ENCODE peak calls at places on chromosomes 5 and 9, in eight cellular contexts. B, U, L, H, A, J, E and C are unnamed samples.

GRCh38 chr5:40871177-40871576 is 30.0 kb downstream of the CARD6 start:
- DNase-seq in A (no peak), E (no peak), U (no peak), H (no peak), J (no peak), L (peak), B (peak), C (no peak)

GRCh38 chr5:92800360-92800759 is 780.7 kb downstream of the NR2F1-AS1 start:
- DNase-seq in L (peak), H (no peak), J (no peak), A (no peak), E (no peak), U (no peak), B (no peak), C (no peak)

GRCh38 chr9:26605367-26605766 is 287.2 kb downstream of the CAAP1 start:
- DNase-seq in U (no peak), A (no peak), E (no peak), H (no peak), J (no peak), L (no peak), B (no peak), C (no peak)

GRCh38 chr5:174750720-174751119 is 26.3 kb downstream of the MSX2 start:
- DNase-seq in A (no peak), U (no peak), B (no peak), L (peak), H (no peak), J (no peak), E (no peak), C (no peak)

GRCh38 chr5:178642351-178642909 is 15.6 kb upstream of the CLK4 start:
- DNase-seq in A (no peak), J (no peak), L (peak), U (no peak), H (no peak), B (peak), E (no peak), C (no peak)

GRCh38 chr9:36575411-36575882 is 2.8 kb downstream of the MELK start:
- DNase-seq in B (no peak), H (no peak), A (no peak), U (no peak), L (peak), E (no peak), J (no peak), C (no peak)

GRCh38 chr9:38068866-38069628 is at the start of gene SHB:
- DNase-seq in A (peak), L (peak), U (peak), J (peak), E (peak), H (peak), B (peak), C (peak)

GRCh38 chr9:28073278-28073677 is 500.0 kb upstream of the C9orf72 start:
- DNase-seq in J (no peak), E (peak), H (peak), U (peak), A (no peak), B (peak), L (peak), C (no peak)

GRCh38 chr9:3875371-3876132 is 349.8 kb upstream of the RFX3 start:
- DNase-seq in L (peak), H (no peak), A (no peak), U (no peak), E (no peak), B (peak), J (no peak), C (no peak)

GRCh38 chr9:133569891-133570651 is 35.6 kb downstream of the ADAMTSL2 start:
- DNase-seq in J (no peak), U (no peak), B (no peak), H (peak), L (no peak), A (no peak), E (no peak), C (no peak)

GRCh38 chr5:92309336-92309991 is 926.3 kb upstream of the ARRDC3 start:
- DNase-seq in L (peak), J (no peak), B (no peak), U (peak), A (no peak), H (no peak), E (no peak), C (peak)

GRCh38 chr9:34651286-34651685 is 699 bp upstream of the IL11RA start:
- DNase-seq in J (peak), B (no peak), U (no peak), A (peak), L (peak), E (peak), H (no peak), C (no peak)

GRCh38 chr9:22392523-22392922 is 54.1 kb upstream of the DMRTA1 start:
- DNase-seq in H (no peak), J (no peak), U (no peak), A (no peak), E (no peak), L (no peak), B (no peak), C (no peak)

GRCh38 chr9:111833941-111834340 is 39.2 kb upstream of the SHOC1 start:
- DNase-seq in J (no peak), E (no peak), U (no peak), H (no peak), B (no peak), L (peak), A (no peak), C (no peak)

GRCh38 chr9:112032009-112032408 is 135.4 kb downstream of the UGCG start:
- DNase-seq in H (no peak), L (no peak), E (no peak), J (no peak), A (no peak), U (no peak), B (no peak), C (no peak)

GRCh38 chr9:5205071-5205470 is 19.6 kb upstream of the INSL6 start:
- DNase-seq in B (no peak), H (no peak), A (no peak), U (no peak), E (no peak), L (no peak), J (no peak), C (no peak)

GRCh38 chr5:125894383-125894782 is 528.8 kb upstream of the GRAMD2B start:
- DNase-seq in U (no peak), B (no peak), H (no peak), A (no peak), J (no peak), L (peak), E (no peak), C (no peak)

GRCh38 chr9:36091028-36091953 is 45.2 kb upstream of the GLIPR2 start:
- DNase-seq in H (no peak), E (peak), A (peak), L (peak), J (peak), B (no peak), U (no peak), C (no peak)

GRCh38 chr5:58836351-58836750 is 253.5 kb downstream of the RAB3C start:
- DNase-seq in H (no peak), U (no peak), B (no peak), E (no peak), J (no peak), L (no peak), A (no peak), C (no peak)

DNA sequence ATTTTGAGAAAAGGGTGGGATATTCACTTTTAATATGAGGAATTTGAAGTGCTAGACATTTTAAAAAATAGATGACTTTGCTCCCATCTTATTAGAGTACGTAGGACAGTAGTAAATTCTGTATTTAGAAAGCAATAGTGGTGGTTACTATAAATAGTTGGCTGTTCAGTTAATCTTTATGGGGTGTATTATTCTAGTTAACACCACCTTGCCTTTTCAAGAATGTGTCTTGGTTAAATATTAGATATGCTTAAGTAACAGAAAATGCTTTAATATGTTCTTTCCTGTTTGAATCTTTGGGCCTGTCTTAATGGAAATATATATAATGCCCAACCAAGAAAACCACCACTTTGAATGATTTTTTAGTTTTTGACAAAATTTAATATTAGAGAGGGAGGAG is 608.7 kb upstream of the FAM174A start:
- DNase-seq in A (no peak), L (no peak), E (no peak), U (no peak), H (no peak), B (no peak), J (no peak), C (no peak)
- TF ChIP-seq CTCF in A (no peak), L (no peak), E (no peak), U (no peak), H (no peak), B (no peak), J (no peak), C (no peak)

GRCh38 chr9:101235105-101235866 is 149.5 kb downstream of the BAAT start:
- DNase-seq in J (no peak), U (peak), B (no peak), E (no peak), A (no peak), H (no peak), L (peak), C (peak)
- TF ChIP-seq CTCF in J (peak), U (peak), B (no peak), E (no peak), A (no peak), H (peak), L (peak), C (peak)

GRCh38 chr9:17082343-17082742 is 52.5 kb upstream of the CNTLN start:
- DNase-seq in B (no peak), J (no peak), H (peak), A (peak), L (peak), U (no peak), E (no peak), C (no peak)
- TF ChIP-seq CTCF in B (no peak), J (no peak), H (no peak), A (no peak), L (peak), U (no peak), E (no peak), C (no peak)

GRCh38 chr9:121703014-121703734 is 51.7 kb downstream of the DAB2IP start:
- DNase-seq in H (no peak), B (no peak), J (no peak), A (no peak), E (no peak), U (no peak), L (no peak), C (no peak)
- TF ChIP-seq CTCF in H (no peak), B (no peak), J (no peak), A (no peak), E (no peak), U (no peak), L (peak), C (no peak)

GRCh38 chr5:79694652-79695051 is 5.0 kb downstream of the CMYA5 start:
- DNase-seq in U (no peak), B (no peak), E (no peak), J (no peak), H (no peak), L (peak), A (no peak), C (no peak)

GRCh38 chr5:79695501-79695900 is 5.9 kb downstream of the CMYA5 start:
- DNase-seq in J (no peak), L (no peak), H (no peak), B (no peak), A (no peak), E (no peak), U (no peak), C (no peak)

GRCh38 chr5:79699766-79700400 is 10.2 kb downstream of the CMYA5 start:
- DNase-seq in J (no peak), E (no peak), U (peak), A (no peak), L (no peak), H (no peak), B (peak), C (peak)

GRCh38 chr5:79694183-79694582 is 4.5 kb downstream of the CMYA5 start:
- DNase-seq in A (no peak), E (no peak), U (no peak), H (no peak), J (no peak), L (no peak), B (no peak), C (no peak)

GRCh38 chr5:79697222-79698164 is 7.9 kb downstream of the CMYA5 start:
- DNase-seq in U (peak), E (no peak), J (no peak), L (peak), H (no peak), B (no peak), A (peak), C (peak)
- TF ChIP-seq CTCF in U (no peak), E (no peak), J (no peak), L (no peak), H (no peak), B (no peak), A (no peak), C (no peak)

DNA sequence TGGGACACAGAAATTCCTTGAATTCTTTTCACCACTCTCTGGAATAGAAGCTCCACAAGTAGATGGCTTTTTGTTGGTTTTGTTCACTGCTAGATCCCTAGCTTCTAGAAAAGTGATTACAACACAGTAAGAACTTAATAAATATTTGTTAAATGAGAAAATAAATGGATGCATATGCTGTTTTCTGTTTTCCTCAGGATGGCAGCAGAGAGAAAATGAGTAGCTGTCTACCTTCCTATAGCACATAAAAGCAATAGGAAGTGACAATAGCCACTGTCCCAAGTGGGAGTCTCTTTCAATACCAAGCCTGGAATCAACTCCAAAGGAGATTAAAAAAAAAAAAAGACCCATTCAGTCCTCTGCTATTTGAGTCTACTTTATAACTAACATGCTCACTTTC is 100.6 kb upstream of the NREP start:
- DNase-seq in E (no peak), A (no peak), J (no peak), H (no peak), L (peak), U (no peak), B (no peak), C (no peak)
- TF ChIP-seq CTCF in E (no peak), A (no peak), J (no peak), H (no peak), L (peak), U (no peak), B (no peak), C (no peak)

DNA sequence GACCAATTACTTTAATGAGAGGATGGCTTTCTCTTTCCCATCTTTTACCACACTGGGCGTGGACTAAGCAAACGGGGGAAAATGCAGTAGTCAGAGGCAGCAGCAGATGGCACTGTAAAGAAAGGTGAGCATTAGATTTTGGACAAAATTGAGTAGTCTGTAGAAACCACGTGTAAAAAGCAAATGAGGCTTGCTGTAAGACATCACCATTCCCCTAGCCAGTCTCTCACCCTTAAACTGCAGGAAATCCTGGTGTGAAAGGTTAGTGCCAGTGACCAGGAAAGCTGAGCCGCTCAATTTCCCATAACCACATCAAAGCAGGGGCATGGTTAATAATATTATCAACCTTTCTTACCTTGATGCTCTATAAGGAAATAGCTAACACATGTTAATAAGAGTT is 31.8 kb downstream of the SPATA31C2 start:
- DNase-seq in B (peak), H (peak), J (peak), U (no peak), E (peak), A (peak), L (peak), C (no peak)
- TF ChIP-seq CTCF in B (no peak), H (no peak), J (peak), U (peak), E (peak), A (no peak), L (peak), C (no peak)

DNA sequence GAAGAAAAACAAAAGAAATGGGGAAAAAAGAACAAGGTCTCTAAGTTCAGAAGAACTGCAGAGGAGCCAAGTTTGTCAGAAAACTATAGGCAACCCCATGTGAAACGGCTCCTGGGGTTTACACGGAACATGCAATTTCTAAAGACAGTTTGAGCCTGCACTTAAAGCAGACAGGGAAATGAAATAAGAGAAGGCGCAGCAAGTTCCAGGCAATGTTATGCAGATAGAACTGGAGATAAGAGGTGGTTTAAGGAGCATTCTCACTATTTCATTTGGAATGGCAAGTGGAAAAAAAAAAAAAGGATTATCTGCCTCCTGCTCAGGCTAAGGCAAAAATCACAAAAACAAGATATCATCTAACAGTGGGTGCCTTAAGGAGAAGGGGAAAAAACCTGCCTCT is 2252.3 kb downstream of the MAT2B start:
- DNase-seq in A (no peak), U (no peak), L (no peak), H (no peak), B (no peak), E (no peak), J (no peak), C (no peak)
- TF ChIP-seq CTCF in A (no peak), U (no peak), L (no peak), H (no peak), B (no peak), E (no peak), J (no peak), C (no peak)

GRCh38 chr5:85441853-85442252 is 1057.2 kb upstream of the EDIL3 start:
- DNase-seq in J (no peak), A (no peak), E (no peak), B (no peak), H (no peak), L (no peak), U (no peak), C (no peak)
- TF ChIP-seq CTCF in J (no peak), A (no peak), E (no peak), B (no peak), H (no peak), L (no peak), U (no peak), C (no peak)

DNA sequence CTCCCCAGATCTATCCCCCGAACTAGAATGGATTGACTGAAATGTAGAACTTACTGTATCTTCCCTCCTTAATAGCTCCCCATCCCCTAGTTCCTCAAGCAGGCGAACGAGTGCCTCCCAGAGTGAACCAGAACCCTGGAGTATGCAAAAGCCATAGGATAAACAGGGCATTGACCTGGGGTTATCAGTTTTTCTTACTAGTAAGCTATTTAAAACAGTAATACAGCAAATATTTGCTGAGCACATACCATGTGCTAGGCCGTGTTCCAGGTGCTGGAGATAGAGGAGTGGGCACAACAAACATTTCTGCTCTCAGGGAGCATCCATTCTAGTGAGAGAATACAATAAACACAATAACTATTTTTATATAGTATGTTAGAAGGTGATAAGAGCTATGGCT is 1.8 kb downstream of the SKP2 start:
- DNase-seq in U (no peak), H (no peak), E (no peak), J (no peak), B (no peak), A (no peak), L (no peak), C (no peak)
- TF ChIP-seq CTCF in U (no peak), H (no peak), E (no peak), J (no peak), B (no peak), A (no peak), L (no peak), C (no peak)